ENCODE peak calls at places on chromosome 11, in seven cellular contexts. O, T, P, V, A, L and G are unnamed samples.

GRCh38 chr11:3058753-3059664 is 1.8 kb upstream of the CARS1 start:
- DNase-seq in L (no peak), A (peak; percentile 29), T (peak; percentile 92), V (no peak), O (no peak), P (no peak), G (no peak)

GRCh38 chr11:27720277-27720830 is 20.1 kb upstream of the BDNF start:
- DNase-seq in V (no peak), A (no peak), L (no peak), T (peak; percentile 68), P (peak; percentile 67), O (no peak), G (peak; percentile 50)

GRCh38 chr11:111886844-111887243 is 7.5 kb downstream of the CFAP68 start:
- DNase-seq in O (no peak), P (no peak), A (no peak), T (no peak), V (no peak), L (no peak), G (no peak)

GRCh38 chr11:12439615-12440014 is 62.2 kb downstream of the PARVA start:
- DNase-seq in A (no peak), T (no peak), L (no peak), V (no peak), P (no peak), O (no peak), G (no peak)

GRCh38 chr11:77813256-77813655 is 7.3 kb downstream of the RSF1 start:
- DNase-seq in L (no peak), P (no peak), A (no peak), O (no peak), T (peak; percentile 65), V (no peak), G (no peak)

GRCh38 chr11:3808846-3809623 is 675 bp downstream of the PGAP2 start:
- DNase-seq in L (peak; percentile 62), P (peak; percentile 91), O (peak; percentile 49), T (peak; percentile 41), V (peak; percentile 46), A (no peak), G (no peak)

GRCh38 chr11:2781413-2782274 is 81.8 kb upstream of the KCNQ1OT1 start:
- DNase-seq in A (peak; percentile 39), L (no peak), O (peak; percentile 55), V (peak; percentile 3), T (peak; percentile 21), P (no peak), G (peak; percentile 11)

GRCh38 chr11:130037881-130038601 is 31.7 kb upstream of the APLP2 start:
- DNase-seq in O (no peak), L (no peak), P (no peak), A (no peak), V (no peak), T (no peak), G (no peak)

GRCh38 chr11:27391336-27392015 is 28.5 kb upstream of the CCDC34 start:
- DNase-seq in O (no peak), T (no peak), L (peak; percentile 3), V (no peak), P (no peak), A (no peak), G (no peak)

GRCh38 chr11:113159967-113160621 is 154.3 kb upstream of the TTC12 start:
- DNase-seq in L (no peak), T (no peak), A (no peak), O (no peak), P (no peak), V (no peak), G (peak; percentile 20)

GRCh38 chr11:124238512-124238911 is 2.4 kb upstream of the OR8G1 start:
- DNase-seq in L (no peak), O (no peak), V (no peak), A (no peak), T (no peak), P (no peak), G (no peak)

GRCh38 chr11:10460611-10461275 is 5.7 kb downstream of the AMPD3 start:
- DNase-seq in O (no peak), P (no peak), V (no peak), L (no peak), A (no peak), T (no peak), G (peak; percentile 69)

GRCh38 chr11:10461276-10461790 is 6.3 kb downstream of the AMPD3 start:
- DNase-seq in P (no peak), V (no peak), T (no peak), O (no peak), L (no peak), A (no peak), G (no peak)

GRCh38 chr11:10456519-10456918 is 1.5 kb downstream of the AMPD3 start:
- DNase-seq in L (no peak), V (no peak), O (no peak), P (no peak), A (no peak), T (no peak), G (no peak)

GRCh38 chr11:10457901-10458300 is 2.8 kb downstream of the AMPD3 start:
- DNase-seq in P (no peak), L (no peak), O (no peak), V (no peak), T (no peak), A (no peak), G (no peak)

DNA sequence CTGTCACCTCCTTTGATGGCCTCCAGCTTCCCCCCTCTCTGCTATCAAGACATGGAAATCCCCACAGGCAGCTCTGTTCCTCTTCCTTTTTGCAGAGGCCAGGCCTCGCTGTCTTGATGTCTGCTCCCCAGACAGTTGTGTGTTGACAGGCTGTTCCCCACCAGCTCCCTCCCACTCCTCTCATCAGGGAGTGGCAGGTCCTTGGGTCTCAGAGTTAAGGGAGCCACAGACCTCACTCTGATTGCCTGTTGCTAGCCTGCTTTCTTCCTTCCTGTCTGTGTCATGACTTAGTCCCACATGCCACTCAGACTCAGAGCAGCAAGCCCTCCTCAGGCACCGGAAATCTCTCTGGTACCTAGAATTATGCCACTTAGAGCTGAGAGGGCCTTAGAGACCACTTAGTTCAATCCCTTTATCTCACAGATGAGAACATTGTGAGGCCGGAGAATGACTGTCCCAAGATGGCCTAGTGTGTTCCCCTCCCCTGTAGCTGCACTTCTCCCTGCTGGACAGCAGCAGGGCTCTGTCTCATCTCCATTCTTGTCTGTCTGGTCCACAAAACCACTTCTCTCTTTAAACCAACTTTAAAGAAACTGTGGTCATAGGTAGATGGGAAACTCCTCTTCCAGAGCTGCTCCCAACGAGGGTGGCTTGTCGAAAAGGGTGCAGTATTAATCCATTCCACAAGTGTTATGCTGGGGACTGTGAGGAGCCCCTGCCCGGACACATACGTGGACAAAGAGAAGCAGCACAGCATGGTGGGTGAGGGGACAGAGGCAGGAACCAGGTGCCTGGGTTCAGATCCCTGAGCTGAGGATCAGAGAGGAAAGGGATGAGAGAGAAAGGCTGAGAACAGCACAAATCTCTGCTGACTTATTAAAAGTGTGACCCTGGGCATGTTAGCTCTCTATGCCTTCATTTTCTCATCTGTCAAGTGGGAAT is 4.2 kb downstream of the AMPD3 start:
- DNase-seq in A (no peak), O (no peak), P (no peak), V (no peak), L (no peak), T (no peak), G (peak; percentile 35)
- TF ChIP-seq POLR2A in A (no peak), O (no peak), P (no peak), V (no peak), L (no peak), T (no peak), G (no peak)

GRCh38 chr11:1569251-1569780 is 2.8 kb downstream of the DUSP8 start:
- DNase-seq in L (no peak), O (peak; percentile 49), T (no peak), P (no peak), A (peak; percentile 88), V (no peak), G (no peak)
- H3K4me3 ChIP-seq in L (no peak overlapping the region), O (no peak overlapping the region), T (no peak overlapping the region), P (no peak overlapping the region), A (no peak overlapping the region), V (no peak overlapping the region), G (no peak overlapping the region)

GRCh38 chr11:207213-208176 is at the start of the genes BET1L and RIC8A:
- DNase-seq in T (peak; percentile 99), O (peak; percentile 93), L (peak; percentile 97), V (peak; percentile 95), P (peak; percentile 96), A (peak; percentile 96), G (peak; percentile 96)
- TF ChIP-seq POLR2A in T (peak; percentile 96), O (no peak), L (peak; percentile 75), V (peak; percentile 91), P (peak; percentile 96), A (peak; percentile 96), G (peak; percentile 76)

GRCh38 chr11:67117667-67118058 is 1.4 kb upstream of the KDM2A start:
- DNase-seq in L (no peak), T (no peak), P (no peak), V (no peak), O (no peak), A (peak; percentile 57), G (peak; percentile 62)
- H3K4me3 ChIP-seq in L (no peak overlapping the region), T (no peak overlapping the region), P (no peak overlapping the region), V (peak overlapping the region; percentile 94), O (peak overlapping the region; percentile 99), A (peak overlapping the region; percentile 93), G (peak overlapping the region; percentile 51)

GRCh38 chr11:65539401-65540289 is 14.8 kb downstream of the SCYL1 start:
- DNase-seq in A (peak; percentile 89), V (peak; percentile 80), L (peak; percentile 62), T (no peak), P (no peak), O (peak; percentile 83), G (no peak)
- TF ChIP-seq POLR2A in A (peak; percentile 62), V (peak; percentile 61), L (peak; percentile 58), T (no peak), P (no peak), O (no peak), G (no peak)

GRCh38 chr11:117290809-117291396 is at the start of gene BACE1-AS:
- DNase-seq in O (no peak), A (no peak), P (no peak), T (no peak), V (no peak), L (no peak), G (no peak)

GRCh38 chr11:117284053-117284452 is 7.1 kb upstream of the BACE1-AS start:
- DNase-seq in L (no peak), P (no peak), T (no peak), A (no peak), O (no peak), V (no peak), G (no peak)

GRCh38 chr11:117289795-117290194 is 1.4 kb upstream of the BACE1-AS start:
- DNase-seq in P (no peak), T (no peak), A (no peak), L (no peak), V (no peak), O (no peak), G (no peak)

GRCh38 chr11:117286588-117286987 is 4.6 kb upstream of the BACE1-AS start:
- DNase-seq in O (no peak), T (no peak), V (no peak), L (no peak), P (no peak), A (no peak), G (no peak)

DNA sequence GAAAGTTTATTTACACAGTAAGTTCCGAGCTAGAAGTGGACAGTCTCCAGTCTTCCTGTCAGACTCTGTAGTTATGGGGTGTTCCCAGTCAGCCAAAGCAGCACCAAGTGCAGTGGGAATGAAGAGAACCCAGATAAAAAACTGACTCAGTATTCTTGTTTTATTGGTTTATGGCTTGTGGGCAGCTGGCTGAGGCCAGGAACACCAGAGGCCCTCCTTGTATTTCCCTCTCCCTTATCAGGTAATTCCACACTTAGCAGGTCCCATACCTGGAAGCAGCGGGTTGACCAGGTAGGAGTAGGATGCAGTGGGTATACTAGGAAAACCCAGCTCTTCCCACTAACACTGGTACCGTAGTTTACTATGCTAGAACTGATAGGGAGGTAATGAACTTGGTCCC is 3.5 kb upstream of the BACE1-AS start:
- DNase-seq in L (no peak), V (no peak), T (no peak), P (no peak), A (no peak), O (no peak), G (no peak)
- H3K4me3 ChIP-seq in L (no peak overlapping the region), V (no peak overlapping the region), T (no peak overlapping the region), P (no peak overlapping the region), A (no peak overlapping the region), O (no peak overlapping the region), G (no peak overlapping the region)